ENCODE peak calls at places on chromosome 14, in six cellular contexts. G is dorsolateral prefrontal cortex, X is GM06990, Z is neural crest cell, T is pancreas, H is cardiac muscle cell. S is an unnamed sample.
A peak's percentile ranks its signal among the peaks of the same experiment; 100 is the strongest.

GRCh38 chr14:58296731-58297130 is 1.6 kb upstream of the ARID4A start:
- DNase-seq in G (no peak), Z (no peak), X (no peak), H (no peak), T (no peak), S (no peak)

GRCh38 chr14:103871596-103872480 is 24.5 kb upstream of the PPP1R13B start:
- DNase-seq in Z (no peak), X (peak; percentile 76), T (peak; percentile 94), G (no peak), H (peak; percentile 53), S (peak; percentile 86)

GRCh38 chr14:35386673-35387125 is 17.9 kb downstream of the NFKBIA start:
- DNase-seq in G (no peak), X (no peak), Z (no peak), H (peak; percentile 53), T (no peak), S (no peak)

GRCh38 chr14:35343709-35344474 is 51.7 kb downstream of the PSMA6 start:
- DNase-seq in H (no peak), G (no peak), T (no peak), Z (no peak), X (no peak), S (no peak)

GRCh38 chr14:65551019-65551643 is 138.6 kb downstream of the FUT8 start:
- DNase-seq in G (no peak), H (no peak), Z (no peak), X (no peak), T (no peak), S (peak; percentile 24)

GRCh38 chr14:84446250-84446649 is 1083.7 kb upstream of the FLRT2 start:
- DNase-seq in G (no peak), T (no peak), Z (no peak), H (no peak), X (no peak), S (no peak)

GRCh38 chr14:65847065-65847847 is 434.7 kb downstream of the FUT8 start:
- DNase-seq in T (no peak), G (no peak), Z (no peak), H (no peak), X (no peak), S (peak; percentile 86)

GRCh38 chr14:22039938-22040780 is 366.5 kb upstream of the OR4E1 start:
- DNase-seq in H (peak; percentile 15), G (no peak), Z (no peak), T (no peak), X (no peak), S (peak; percentile 75)

GRCh38 chr14:69287096-69287991 is 27.4 kb downstream of the GALNT16 start:
- DNase-seq in G (peak; percentile 29), H (no peak), Z (no peak), X (no peak), T (no peak), S (no peak)

GRCh38 chr14:36524874-36525745 is 5.1 kb upstream of the NKX2-1 start:
- DNase-seq in X (no peak), G (no peak), H (peak; percentile 85), Z (peak; percentile 72), T (no peak), S (peak; percentile 56)

GRCh38 chr14:97410667-97411286 is 613.6 kb downstream of the VRK1 start:
- DNase-seq in T (no peak), G (no peak), Z (peak; percentile 7), X (no peak), H (no peak), S (no peak)

GRCh38 chr14:55333785-55334485 is 62.7 kb downstream of the FBXO34 start:
- DNase-seq in H (no peak), T (no peak), G (no peak), X (no peak), Z (no peak), S (peak; percentile 35)

GRCh38 chr14:31320216-31320615 is 100.1 kb downstream of the HEATR5A start:
- DNase-seq in Z (no peak), G (peak; percentile 15), H (no peak), X (no peak), T (no peak), S (no peak)

GRCh38 chr14:98647754-98648153 is 624.2 kb downstream of the BCL11B start:
- DNase-seq in X (no peak), T (no peak), H (no peak), Z (no peak), G (no peak), S (no peak)

GRCh38 chr14:98651042-98651441 is 621.0 kb downstream of the BCL11B start:
- DNase-seq in T (no peak), H (no peak), Z (no peak), X (no peak), G (no peak), S (no peak)
- TF ChIP-seq CTCF in T (no peak), H (no peak), Z (no peak), X (no peak), G (no peak), S (no peak)

GRCh38 chr14:100827751-100828447 is 2.0 kb downstream of the MEG3 start:
- DNase-seq in G (no peak), H (no peak), X (no peak), T (peak; percentile 59), Z (no peak), S (no peak)
- TF ChIP-seq CTCF in G (peak; percentile 53), H (peak; percentile 70), X (no peak), T (peak; percentile 21), Z (no peak), S (peak; percentile 27)

DNA sequence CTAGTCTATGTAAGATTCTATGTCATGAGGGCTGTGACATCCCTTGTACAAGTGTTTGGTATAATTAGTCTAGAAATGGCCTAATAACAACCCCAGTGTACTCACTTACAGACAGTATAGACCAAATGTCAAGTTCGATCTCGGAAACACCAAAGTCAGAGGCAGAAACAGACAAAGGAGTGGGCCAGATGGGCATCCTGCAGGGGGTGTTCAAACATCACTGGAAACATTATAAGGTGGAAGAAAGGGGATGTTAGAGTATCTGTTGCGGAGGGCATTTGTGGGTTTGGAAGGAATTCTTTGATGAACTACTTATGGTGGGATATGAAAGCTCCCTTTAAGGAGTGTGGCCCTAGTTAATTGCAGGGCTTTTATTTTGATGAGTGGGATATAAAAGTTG is 134.6 kb downstream of the ESR2 start:
- DNase-seq in G (no peak), H (peak; percentile 9), X (no peak), T (no peak), Z (no peak), S (no peak)
- TF ChIP-seq CTCF in G (no peak), H (peak; percentile 5), X (no peak), T (no peak), Z (no peak), S (no peak)

DNA sequence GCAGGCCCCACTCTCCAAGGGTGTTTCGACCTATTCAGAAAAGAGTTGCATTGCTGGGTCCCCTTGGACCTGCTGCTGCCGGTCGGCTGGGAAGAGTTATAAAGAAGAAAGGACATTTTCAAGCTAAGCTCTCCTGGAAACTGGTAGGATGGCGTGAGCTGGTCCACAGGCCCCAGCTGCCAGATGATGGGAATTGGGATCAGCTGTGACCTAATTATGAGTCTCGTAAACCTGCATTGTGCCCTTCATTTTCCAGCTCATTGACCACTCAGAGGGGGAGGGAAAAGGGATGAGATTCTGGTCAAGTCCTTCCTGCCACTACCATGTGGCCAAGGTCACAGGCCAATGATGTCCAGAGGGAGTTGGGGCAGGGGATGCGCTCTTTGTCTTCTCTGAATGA is 320.8 kb downstream of the NRXN3 start:
- DNase-seq in Z (no peak), T (no peak), X (no peak), H (no peak), G (no peak), S (no peak)
- TF ChIP-seq CTCF in Z (no peak), T (no peak), X (no peak), H (no peak), G (no peak), S (no peak)

GRCh38 chr14:63203618-63204406 is 431 bp upstream of the RHOJ start:
- DNase-seq in X (no peak), G (peak; percentile 74), Z (peak; percentile 55), H (peak; percentile 45), T (peak; percentile 28), S (no peak)
- TF ChIP-seq CTCF in X (no peak), G (no peak), Z (peak; percentile 16), H (peak; percentile 43), T (no peak), S (no peak)

DNA sequence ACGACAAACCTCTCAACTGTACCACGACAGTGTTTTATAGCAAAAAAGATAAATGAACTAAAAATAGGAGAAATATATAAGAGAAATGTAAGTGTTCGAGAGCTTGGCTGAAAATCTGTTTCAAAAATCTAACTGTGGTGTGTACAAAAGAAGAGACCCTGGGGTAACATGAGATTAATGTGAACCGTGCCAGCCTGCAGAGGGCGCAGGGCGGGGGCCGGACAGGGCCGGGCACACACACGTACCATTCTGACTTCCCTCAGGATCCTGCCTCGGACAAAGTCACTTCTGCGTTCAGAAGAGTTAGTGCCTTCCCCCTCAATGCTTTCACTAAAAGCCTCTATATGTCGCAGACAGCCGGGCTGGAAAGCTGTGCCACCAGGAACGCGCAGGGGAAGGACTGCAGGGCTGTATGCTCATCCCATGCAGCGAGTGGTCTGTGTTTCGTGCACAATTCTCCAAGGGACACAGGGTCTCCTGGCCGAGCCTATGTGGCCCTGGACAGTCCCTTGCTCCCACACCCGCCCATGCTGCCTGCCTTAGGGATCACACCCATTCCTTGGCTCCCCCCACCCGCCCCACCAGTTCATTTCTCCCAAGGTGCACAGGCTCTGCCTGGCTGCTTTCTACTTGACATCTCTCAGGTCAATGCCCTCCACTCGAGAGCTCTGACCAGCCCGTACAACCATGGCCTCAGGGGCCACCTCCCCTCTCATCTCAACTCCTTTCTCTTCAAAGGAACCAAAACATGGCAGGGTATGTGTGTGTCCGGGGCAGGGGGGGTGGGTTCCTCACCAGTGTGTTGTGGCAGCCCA is 8.5 kb downstream of the CDCA4 start:
- DNase-seq in G (no peak), T (no peak), H (no peak), Z (no peak), X (no peak), S (no peak)
- TF ChIP-seq CTCF in G (no peak), T (no peak), H (no peak), Z (peak; percentile 21), X (peak; percentile 39), S (no peak)

GRCh38 chr14:60512952-60513554 is 4.1 kb downstream of the SIX6 start:
- DNase-seq in Z (no peak), T (no peak), H (no peak), X (no peak), G (no peak), S (no peak)

GRCh38 chr14:60510976-60511599 is 2.1 kb downstream of the SIX6 start:
- DNase-seq in G (no peak), Z (no peak), H (no peak), X (no peak), T (no peak), S (no peak)

GRCh38 chr14:60514378-60515243 is 5.7 kb downstream of the SIX6 start:
- DNase-seq in T (no peak), Z (peak; percentile 85), X (no peak), H (peak; percentile 57), G (no peak), S (peak; percentile 27)

GRCh38 chr14:60515696-60516284 is 6.8 kb downstream of the SIX6 start:
- DNase-seq in X (no peak), T (no peak), H (peak; percentile 40), G (no peak), Z (peak; percentile 18), S (no peak)

DNA sequence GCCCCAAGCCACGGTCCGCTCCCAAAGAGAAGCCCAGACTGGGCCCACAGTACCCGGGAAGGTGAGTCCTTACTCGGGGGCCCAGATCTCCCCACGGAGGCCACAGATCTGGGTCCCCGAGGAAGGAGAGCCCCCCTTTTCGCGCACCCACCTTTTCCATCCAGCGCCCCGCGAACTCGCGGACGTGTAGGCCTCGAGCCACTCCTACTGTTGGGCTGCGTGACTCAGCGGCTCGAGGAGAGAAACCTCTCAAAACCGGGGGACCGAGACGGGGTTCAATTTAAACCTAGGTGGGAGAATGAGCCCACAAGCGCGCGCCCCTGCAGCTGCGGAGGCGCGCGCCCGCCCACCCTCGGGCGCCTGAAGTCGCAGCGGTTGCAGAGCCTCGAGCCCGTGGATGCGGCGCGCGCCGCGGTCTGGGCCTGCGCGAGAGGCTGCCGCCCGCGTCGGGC is 6.3 kb downstream of the SIX6 start:
- DNase-seq in Z (no peak), H (no peak), T (no peak), G (no peak), X (no peak), S (peak; percentile 10)
- TF ChIP-seq CTCF in Z (peak; percentile 6), H (peak; percentile 1), T (no peak), G (no peak), X (no peak), S (no peak)

S was measured in activated CD8-positive, alpha-beta T cell treated with anti-CD3 and anti-CD28 coated beads for 36 hours.